ENCODE peak calls at places on chromosomes 5 and 9, in seven cellular contexts. B is fibroblast of mammary gland, A is mucosa of descending colon, Z is body of pancreas, M is psoas muscle, Y is GM12865, J is ovary. C is an unnamed sample.

GRCh38 chr5:100761192-100761591 is 141.9 kb downstream of the ST8SIA4 start:
- DNase-seq in B (peak; percentile 29), A (no peak), Z (no peak), M (no peak), Y (no peak), J (no peak), C (no peak)

GRCh38 chr9:38107811-38108304 is 38.8 kb upstream of the SHB start:
- DNase-seq in B (no peak), A (no peak), Z (peak; percentile 60), M (no peak), Y (peak; percentile 68), J (no peak), C (no peak)

GRCh38 chr9:16559418-16560188 is 310.9 kb downstream of the BNC2 start:
- DNase-seq in B (no peak), A (peak; percentile 76), Z (peak; percentile 14), M (no peak), Y (peak; percentile 47), J (no peak), C (no peak)

GRCh38 chr5:60958088-60958487 is 13.1 kb downstream of the NDUFAF2 start:
- DNase-seq in B (no peak), A (no peak), Z (no peak), M (no peak), Y (no peak), J (no peak), C (no peak)

GRCh38 chr5:128927644-128928043 is 37.6 kb upstream of the SLC27A6 start:
- DNase-seq in B (peak; percentile 3), A (no peak), Z (no peak), M (no peak), Y (no peak), J (no peak), C (no peak)

GRCh38 chr5:173629628-173630027 is 13.2 kb upstream of the BOD1 start:
- DNase-seq in B (no peak), A (no peak), Z (no peak), M (no peak), Y (peak; percentile 46), J (no peak), C (peak; percentile 37)

GRCh38 chr9:123607987-123608565 is 252.1 kb downstream of the CRB2 start:
- DNase-seq in B (no peak), A (peak; percentile 11), Z (no peak), M (no peak), Y (peak; percentile 91), J (no peak), C (no peak)

GRCh38 chr5:155263381-155263780 is 249.8 kb downstream of the KIF4B start:
- DNase-seq in B (no peak), A (no peak), Z (no peak), M (no peak), Y (no peak), J (no peak), C (no peak)

GRCh38 chr9:133457748-133458147 is 2.0 kb upstream of the CACFD1 start:
- DNase-seq in B (no peak), A (no peak), Z (no peak), M (no peak), Y (no peak), J (no peak), C (no peak)

GRCh38 chr9:133457233-133457632 is 2.5 kb upstream of the CACFD1 start:
- DNase-seq in B (no peak), A (no peak), Z (no peak), M (no peak), Y (no peak), J (no peak), C (no peak)

GRCh38 chr9:133455936-133456335 is 3.8 kb upstream of the CACFD1 start:
- DNase-seq in B (no peak), A (no peak), Z (no peak), M (no peak), Y (no peak), J (no peak), C (no peak)

GRCh38 chr9:133454943-133455673 is 4.7 kb upstream of the CACFD1 start:
- DNase-seq in B (no peak), A (no peak), Z (no peak), M (no peak), Y (no peak), J (no peak), C (no peak)

GRCh38 chr9:133456409-133456808 is 3.4 kb upstream of the CACFD1 start:
- DNase-seq in B (no peak), A (no peak), Z (no peak), M (no peak), Y (no peak), J (no peak), C (no peak)
- TF ChIP-seq CTCF in B (no peak), A (no peak), Z (no peak), M (no peak), Y (peak; percentile 14), J (no peak), C (no peak)

DNA sequence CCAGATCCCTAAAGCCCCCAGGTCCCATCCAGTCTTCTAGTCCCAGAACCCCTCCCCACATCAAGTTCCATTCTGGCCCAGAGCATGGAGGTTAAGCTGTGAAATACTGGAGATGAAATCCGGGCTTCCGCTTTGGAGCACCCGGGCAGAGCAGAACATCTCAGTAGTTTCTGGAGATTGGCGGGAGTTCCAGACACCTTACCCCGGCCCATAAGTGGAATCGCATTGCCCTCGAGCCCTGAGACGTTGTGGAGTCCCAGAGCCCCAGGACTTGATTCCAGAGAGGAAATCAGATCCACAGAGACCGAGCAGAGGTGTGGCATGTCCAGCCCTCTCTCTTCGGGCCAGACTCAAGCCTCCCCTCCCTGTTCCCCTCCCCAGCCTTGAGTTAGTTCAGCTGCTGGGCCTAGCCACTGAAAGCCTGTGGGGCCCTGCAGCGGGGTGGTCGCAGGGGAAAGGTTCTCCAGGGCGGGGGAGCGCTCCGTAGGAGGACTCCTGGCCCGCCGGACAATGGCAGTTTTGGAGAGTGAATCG is 937 bp upstream of the PAX5 start:
- DNase-seq in B (no peak), A (no peak), Z (no peak), M (no peak), Y (peak; percentile 42), J (no peak), C (no peak)
- TF ChIP-seq CTCF in B (no peak), A (no peak), Z (no peak), M (no peak), Y (no peak), J (no peak), C (no peak)

GRCh38 chr5:150206780-150207115 is 16.9 kb downstream of the SLC6A7 start:
- DNase-seq in B (no peak), A (no peak), Z (no peak), M (no peak), Y (no peak), J (no peak), C (no peak)

GRCh38 chr5:150211156-150212030 is 21.5 kb downstream of the SLC6A7 start:
- DNase-seq in B (no peak), A (peak; percentile 77), Z (peak; percentile 44), M (no peak), Y (no peak), J (no peak), C (no peak)

GRCh38 chr5:150208187-150209015 is 18.5 kb downstream of the SLC6A7 start:
- DNase-seq in B (peak; percentile 79), A (peak; percentile 18), Z (no peak), M (no peak), Y (no peak), J (no peak), C (no peak)

GRCh38 chr5:150210644-150211043 is 20.8 kb downstream of the SLC6A7 start:
- DNase-seq in B (no peak), A (no peak), Z (no peak), M (no peak), Y (no peak), J (no peak), C (no peak)

GRCh38 chr5:150209020-150209635 is 19.3 kb downstream of the SLC6A7 start:
- DNase-seq in B (peak; percentile 56), A (peak; percentile 77), Z (peak; percentile 39), M (no peak), Y (no peak), J (no peak), C (peak; percentile 75)
- TF ChIP-seq CTCF in B (no peak), A (no peak), Z (no peak), M (no peak), Y (no peak), J (no peak), C (no peak)

DNA sequence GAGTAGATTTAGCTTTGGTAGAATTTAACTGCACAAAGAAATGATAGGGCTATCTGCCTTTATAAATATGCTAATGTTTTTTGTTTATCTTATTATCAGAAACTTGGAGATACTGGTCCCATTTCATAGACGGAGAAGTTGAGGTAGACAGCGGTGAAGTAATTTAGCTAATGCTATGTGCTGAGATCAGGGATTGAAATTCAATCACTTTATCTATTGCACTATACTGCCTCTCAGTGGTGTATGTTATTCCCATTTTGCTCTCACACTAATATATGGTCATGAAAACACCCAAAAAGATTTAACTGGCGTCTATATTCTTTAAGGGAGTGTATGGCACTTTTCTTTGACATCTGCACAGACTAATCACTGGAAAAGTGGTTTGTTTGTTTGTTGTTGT is 725.9 kb upstream of the WWC1 start:
- DNase-seq in B (peak; percentile 43), A (no peak), Z (no peak), M (no peak), Y (no peak), J (no peak), C (no peak)
- TF ChIP-seq CTCF in B (peak; percentile 42), A (no peak), Z (peak; percentile 21), M (no peak), Y (peak; percentile 13), J (no peak), C (no peak)

GRCh38 chr9:36251428-36251827 is 6.8 kb downstream of the GNE start:
- DNase-seq in B (no peak), A (no peak), Z (no peak), M (no peak), Y (no peak), J (no peak), C (no peak)
- TF ChIP-seq CTCF in B (no peak), A (no peak), Z (no peak), M (no peak), Y (no peak), J (no peak), C (no peak)

DNA sequence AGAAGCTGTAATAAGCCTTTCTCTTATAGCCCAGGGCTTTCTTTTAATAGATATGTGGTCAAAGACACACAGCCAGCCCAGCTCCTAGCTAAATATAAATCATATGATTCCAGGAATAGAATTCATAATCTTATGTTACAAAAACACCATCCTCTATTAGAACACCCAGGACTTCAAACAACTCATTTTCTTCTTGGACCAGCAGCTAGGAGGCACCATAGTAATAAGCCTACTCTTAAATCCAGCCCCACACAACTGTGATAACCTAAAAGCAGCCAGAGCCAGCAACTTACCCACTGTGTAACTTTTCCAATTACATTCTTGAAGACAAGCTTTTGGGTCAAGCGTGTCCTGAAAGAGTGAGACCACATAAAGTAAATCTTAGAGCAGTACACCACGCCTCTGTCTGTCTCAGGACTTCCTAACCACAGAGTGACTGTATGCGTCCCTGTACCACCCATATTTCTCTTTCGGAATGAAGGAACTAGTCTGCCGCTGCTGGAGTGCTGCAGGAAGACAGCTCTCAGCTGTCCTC is 223.8 kb downstream of the TLE1 start:
- DNase-seq in B (no peak), A (no peak), Z (no peak), M (no peak), Y (peak; percentile 1), J (no peak), C (no peak)
- TF ChIP-seq CTCF in B (no peak), A (no peak), Z (no peak), M (peak; percentile 42), Y (no peak), J (no peak), C (no peak)

GRCh38 chr9:2991292-2991691 is 147.4 kb upstream of the PUM3 start:
- DNase-seq in B (no peak), A (no peak), Z (no peak), M (no peak), Y (no peak), J (no peak), C (no peak)
- TF ChIP-seq CTCF in B (peak; percentile 18), A (no peak), Z (no peak), M (no peak), Y (no peak), J (no peak), C (no peak)

C was measured in Calu3.